ENCODE peak calls at places on chromosomes 11 and 22, in seven cellular contexts. I is A549, M is right lobe of liver, V is spleen, Y is sigmoid colon, F is testis, E is adrenal gland. O is an unnamed sample. For H3K9me3, the result is how much of the 10 kb centered on the place peaks cover.

GRCh38 chr22:29269230-29269604 is 1.1 kb downstream of the EWSR1 start:
- DNase-seq in I (no peak), M (no peak), V (no peak), Y (no peak), F (no peak), E (no peak), O (no peak)

GRCh38 chr22:33697640-33698039 is 222.6 kb downstream of the LARGE1 start:
- DNase-seq in I (no peak), M (no peak), V (no peak), Y (no peak), F (no peak), E (no peak), O (no peak)

GRCh38 chr11:5815534-5815933 is 6.8 kb downstream of the OR52N2 start:
- DNase-seq in I (no peak), M (no peak), V (no peak), Y (no peak), F (no peak), E (no peak), O (no peak)

GRCh38 chr11:69204246-69205124 is 48.8 kb downstream of the SMIM38 start:
- DNase-seq in I (no peak), M (no peak), V (peak), Y (no peak), F (no peak), E (no peak), O (no peak)

GRCh38 chr11:75582935-75583709 is 21.1 kb downstream of the SERPINH1 start:
- DNase-seq in I (peak), M (peak), V (peak), Y (peak), F (peak), E (peak), O (no peak)

GRCh38 chr11:58801974-58802545 is 42.4 kb downstream of the GLYATL2 start:
- DNase-seq in I (no peak), M (no peak), V (no peak), Y (no peak), F (no peak), E (no peak), O (no peak)

GRCh38 chr11:118497831-118498230 is 29.4 kb upstream of the TTC36 start:
- DNase-seq in I (no peak), M (no peak), V (no peak), Y (no peak), F (no peak), E (no peak), O (no peak)

GRCh38 chr22:43273902-43274484 is 69.2 kb downstream of the SCUBE1 start:
- DNase-seq in I (peak), M (no peak), V (no peak), Y (no peak), F (peak), E (peak), O (no peak)

GRCh38 chr11:456533-456932 is 6.5 kb downstream of the PTDSS2 start:
- DNase-seq in I (no peak), M (no peak), V (peak), Y (no peak), F (no peak), E (no peak), O (no peak)

GRCh38 chr22:49815641-49816071 is 12.0 kb downstream of the BRD1 start:
- DNase-seq in I (no peak), M (no peak), V (no peak), Y (no peak), F (no peak), E (no peak), O (no peak)

GRCh38 chr22:42692239-42693054 is 28.2 kb downstream of the A4GALT start:
- DNase-seq in I (peak), M (no peak), V (peak), Y (no peak), F (no peak), E (no peak), O (no peak)

GRCh38 chr11:94585375-94585774 is 18.2 kb downstream of the PIWIL4 start:
- DNase-seq in I (no peak), M (no peak), V (no peak), Y (no peak), F (no peak), E (no peak), O (no peak)

GRCh38 chr11:1765871-1766718 is 2.4 kb upstream of the CTSD start:
- DNase-seq in I (no peak), M (no peak), V (peak), Y (peak), F (no peak), E (peak), O (no peak)

GRCh38 chr11:1763336-1763795 is 361 bp downstream of the CTSD start:
- DNase-seq in I (no peak), M (no peak), V (no peak), Y (no peak), F (no peak), E (peak), O (no peak)

GRCh38 chr11:1761857-1762536 is 1.7 kb downstream of the CTSD start:
- DNase-seq in I (no peak), M (peak), V (peak), Y (no peak), F (no peak), E (no peak), O (no peak)

GRCh38 chr11:1762537-1763302 is 1.0 kb downstream of the CTSD start:
- DNase-seq in I (peak), M (peak), V (peak), Y (no peak), F (peak), E (peak), O (no peak)

GRCh38 chr11:1763796-1764661 is at the start of gene CTSD:
- DNase-seq in I (peak), M (peak), V (peak), Y (peak), F (peak), E (peak), O (no peak)
- TF ChIP-seq POLR2A in I (peak), M (peak), V (no peak), Y (no peak), F (peak), E (no peak), O (no peak)

DNA sequence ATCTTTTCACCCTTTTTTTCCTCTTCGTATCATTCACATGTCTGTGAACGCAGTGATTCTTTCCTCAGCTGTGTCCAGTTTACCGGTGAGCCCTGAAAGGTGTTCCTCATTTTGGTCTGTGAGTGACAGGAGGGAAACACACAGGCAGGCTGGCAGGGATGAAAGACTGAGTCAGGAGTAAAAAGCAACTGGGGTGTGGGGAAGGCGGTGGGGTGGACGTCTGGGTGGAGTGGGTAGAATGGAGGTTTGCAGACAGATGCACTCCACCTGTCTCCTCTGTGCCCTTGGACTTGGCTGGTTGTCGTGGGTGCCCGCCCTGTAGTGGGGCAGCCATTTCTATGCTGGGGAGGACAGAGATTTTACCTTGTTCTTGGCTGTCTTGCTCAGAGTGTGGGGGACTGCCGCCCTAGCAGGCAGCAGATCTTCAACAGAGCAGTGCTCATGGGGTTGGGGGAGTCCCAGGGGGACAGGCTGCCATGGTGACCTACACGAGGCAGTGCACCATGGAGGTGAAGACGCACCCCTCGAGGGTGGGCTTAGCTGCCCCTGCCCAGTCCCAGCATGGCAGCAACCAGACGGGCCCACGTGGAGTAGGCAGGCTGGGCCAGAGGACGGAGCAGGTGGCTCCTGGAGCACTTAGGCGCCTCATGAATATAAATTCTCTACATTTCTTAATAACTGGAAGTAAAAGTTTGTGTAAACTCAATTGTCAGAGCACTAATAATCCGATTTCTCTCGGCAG is 603.7 kb downstream of the TBC1D22A start:
- DNase-seq in I (no peak), M (no peak), V (peak), Y (no peak), F (peak), E (no peak), O (no peak)
- H3K9me3 ChIP-seq in I (under half), M (under half), V (under half), Y (under half), F (under half), E (under half), O (under half)

GRCh38 chr11:29530961-29531360 is 485.9 kb downstream of the KCNA4 start:
- DNase-seq in I (no peak), M (no peak), V (no peak), Y (no peak), F (no peak), E (no peak), O (no peak)

GRCh38 chr11:29527391-29527936 is 489.4 kb downstream of the KCNA4 start:
- DNase-seq in I (peak), M (no peak), V (no peak), Y (no peak), F (no peak), E (peak), O (no peak)
- TF ChIP-seq CTCF in I (peak), M (peak), V (no peak), Y (no peak), F (peak), E (peak), O (no peak)

GRCh38 chr11:68122936-68123539 is 1.9 kb upstream of the CHKA start:
- DNase-seq in I (peak), M (peak), V (no peak), Y (no peak), F (no peak), E (peak), O (no peak)
- TF ChIP-seq POLR2A in I (no peak), M (peak), V (no peak), Y (no peak), F (no peak), E (no peak), O (no peak)

DNA sequence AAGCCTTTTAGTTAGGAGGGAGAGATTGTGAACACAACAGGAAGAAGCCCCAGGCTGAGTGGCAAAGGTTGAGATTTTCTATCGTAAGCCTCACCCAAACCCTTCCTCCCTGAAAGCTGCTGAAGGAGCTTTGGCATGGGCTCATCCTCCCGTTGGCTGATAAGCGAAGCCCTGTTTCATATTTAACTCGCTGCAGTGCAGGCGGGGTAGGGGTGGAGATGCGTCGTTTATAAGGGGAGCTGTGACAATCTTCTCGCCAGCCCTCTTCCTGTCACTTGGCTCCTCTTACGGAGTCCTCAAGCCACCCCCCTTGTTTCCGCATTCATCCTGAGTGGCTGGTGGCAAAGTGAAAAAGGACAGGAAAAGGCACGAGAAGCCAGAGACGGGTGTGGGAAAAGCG is 137.0 kb downstream of the OR4C45 start:
- DNase-seq in I (no peak), M (no peak), V (no peak), Y (no peak), F (no peak), E (no peak), O (no peak)
- H3K9me3 ChIP-seq in I (under half), M (under half), V (under half), Y (under half), F (under half), E (under half), O (under half)

GRCh38 chr11:68018730-68019190 is 8.6 kb downstream of the ALDH3B1 start:
- DNase-seq in I (no peak), M (no peak), V (no peak), Y (no peak), F (no peak), E (no peak), O (no peak)

GRCh38 chr11:68019486-68019885 is 9.4 kb downstream of the ALDH3B1 start:
- DNase-seq in I (no peak), M (no peak), V (no peak), Y (no peak), F (no peak), E (no peak), O (no peak)

GRCh38 chr11:68022531-68022930 is 8.0 kb upstream of the NDUFS8 start:
- DNase-seq in I (no peak), M (no peak), V (no peak), Y (no peak), F (no peak), E (no peak), O (no peak)

GRCh38 chr11:68020575-68020974 is 9.9 kb upstream of the NDUFS8 start:
- DNase-seq in I (peak), M (no peak), V (no peak), Y (no peak), F (no peak), E (peak), O (no peak)

DNA sequence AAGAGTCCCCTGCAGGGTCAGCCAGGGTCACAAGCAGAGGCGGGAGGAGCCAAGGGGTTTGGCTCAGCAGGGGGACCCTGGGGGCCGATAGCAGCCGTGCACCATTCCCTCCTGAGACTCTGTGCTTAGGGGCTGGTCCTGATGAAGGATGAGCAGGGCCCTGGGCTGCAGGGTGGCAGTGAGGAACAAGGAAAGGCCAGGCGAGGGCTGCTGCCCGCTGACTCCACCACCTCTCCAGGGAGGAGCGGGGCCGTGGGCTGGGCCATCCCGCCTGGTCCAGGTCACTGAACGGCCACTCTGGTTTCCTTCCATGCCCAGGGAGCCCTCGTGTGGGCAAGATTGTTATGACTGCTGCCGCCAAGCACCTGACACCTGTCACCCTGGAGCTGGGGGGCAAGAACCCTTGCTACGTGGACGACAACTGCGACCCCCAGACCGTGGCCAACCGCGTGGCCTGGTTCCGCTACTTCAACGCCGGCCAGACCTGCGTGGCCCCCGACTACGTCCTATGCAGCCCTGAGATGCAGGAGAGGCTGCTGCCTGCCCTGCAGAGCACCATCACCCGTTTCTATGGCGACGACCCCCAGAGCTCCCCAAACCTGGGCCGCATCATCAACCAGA is 9.2 kb upstream of the NDUFS8 start:
- DNase-seq in I (peak), M (peak), V (no peak), Y (no peak), F (no peak), E (peak), O (no peak)
- TF ChIP-seq CTCF in I (peak), M (peak), V (no peak), Y (no peak), F (peak), E (peak), O (no peak)

GRCh38 chr11:63672156-63672463 is 934 bp upstream of the ATL3 start:
- DNase-seq in I (no peak), M (no peak), V (no peak), Y (no peak), F (no peak), E (no peak), O (no peak)

GRCh38 chr11:63670077-63670737 is 969 bp downstream of the ATL3 start:
- DNase-seq in I (no peak), M (no peak), V (no peak), Y (no peak), F (no peak), E (no peak), O (no peak)

GRCh38 chr11:63670738-63671321 is 346 bp downstream of the ATL3 start:
- DNase-seq in I (peak), M (peak), V (peak), Y (peak), F (peak), E (peak), O (no peak)

GRCh38 chr11:63672934-63673539 is 1.9 kb upstream of the ATL3 start:
- DNase-seq in I (peak), M (no peak), V (no peak), Y (no peak), F (no peak), E (no peak), O (no peak)

DNA sequence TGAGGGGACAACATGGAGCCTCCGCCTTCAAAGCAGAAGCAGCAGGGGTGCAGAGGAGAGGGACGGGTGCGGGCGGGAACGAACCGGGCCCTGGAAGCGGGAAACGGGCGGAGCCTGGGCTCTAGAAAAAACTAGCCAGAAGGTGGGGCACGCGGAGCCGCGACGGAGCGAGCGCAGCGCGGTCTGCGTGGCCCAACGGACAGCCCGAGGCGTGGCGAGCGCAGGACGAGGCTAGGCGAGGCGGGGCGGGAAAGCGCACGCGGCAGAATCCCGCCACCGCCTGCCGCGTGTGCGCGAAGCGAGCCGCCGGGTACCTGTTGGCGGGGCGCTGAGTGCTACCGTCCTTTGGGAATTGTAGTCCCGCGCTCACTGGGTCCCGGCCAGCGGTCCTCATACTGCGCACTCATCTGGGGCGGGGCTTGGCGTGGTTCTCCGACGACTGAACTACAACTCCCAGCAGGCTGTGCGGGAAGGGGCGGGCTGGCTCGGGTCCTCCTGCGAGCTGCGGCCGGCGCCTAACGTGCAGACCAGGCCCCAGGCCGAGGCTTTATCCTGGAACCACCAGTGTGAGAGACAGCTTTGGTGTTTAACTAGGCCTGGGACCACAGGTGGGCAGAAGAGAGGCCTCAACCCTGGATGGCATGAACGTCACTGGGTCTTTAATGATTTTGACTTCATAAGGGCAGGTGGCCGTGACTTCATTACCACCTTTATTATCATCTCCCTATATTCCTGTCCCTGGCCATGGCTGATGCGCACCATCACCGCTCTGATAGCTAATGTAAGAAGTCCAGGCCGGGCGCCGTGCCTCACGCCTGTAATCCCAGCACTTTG is at the start of gene ATL3:
- DNase-seq in I (peak), M (peak), V (peak), Y (peak), F (peak), E (peak), O (peak)
- TF ChIP-seq POLR2A in I (peak), M (peak), V (no peak), Y (no peak), F (no peak), E (no peak), O (peak)

DNA sequence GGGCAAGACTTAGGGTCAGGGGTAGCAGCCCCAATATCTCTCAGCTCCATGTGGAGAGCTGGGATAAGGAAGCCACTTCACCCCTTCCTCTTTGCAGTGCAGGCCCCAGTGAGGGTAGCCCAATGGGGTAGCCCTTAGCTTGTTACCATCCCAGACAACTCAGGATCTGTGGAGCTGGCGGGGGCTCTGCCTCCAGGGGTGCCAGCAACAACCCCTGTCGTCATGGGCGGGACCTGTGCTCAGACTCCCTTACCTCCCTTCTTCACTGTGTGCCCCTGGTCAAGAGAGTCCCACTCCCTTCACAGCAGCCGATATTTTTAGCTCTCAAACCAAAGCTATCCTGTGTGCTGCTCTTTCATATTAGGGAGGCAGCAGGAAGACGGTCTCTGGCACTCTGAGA is 357.8 kb downstream of the SHANK2 start:
- DNase-seq in I (no peak), M (no peak), V (no peak), Y (no peak), F (no peak), E (no peak), O (no peak)
- H3K9me3 ChIP-seq in I (under half), M (under half), V (under half), Y (under half), F (under half), E (under half), O (under half)

GRCh38 chr11:123356539-123356938 is 73.5 kb upstream of the GRAMD1B start:
- DNase-seq in I (no peak), M (no peak), V (no peak), Y (no peak), F (no peak), E (no peak), O (no peak)

GRCh38 chr11:123354371-123354770 is 75.7 kb upstream of the GRAMD1B start:
- DNase-seq in I (no peak), M (no peak), V (no peak), Y (no peak), F (no peak), E (no peak), O (no peak)

GRCh38 chr11:123360267-123360936 is 69.7 kb upstream of the GRAMD1B start:
- DNase-seq in I (no peak), M (no peak), V (no peak), Y (no peak), F (no peak), E (no peak), O (no peak)

GRCh38 chr11:123357353-123357989 is 72.6 kb upstream of the GRAMD1B start:
- DNase-seq in I (no peak), M (no peak), V (no peak), Y (no peak), F (no peak), E (no peak), O (no peak)

GRCh38 chr11:123357990-123358827 is 71.9 kb upstream of the GRAMD1B start:
- DNase-seq in I (peak), M (peak), V (peak), Y (no peak), F (peak), E (peak), O (no peak)
- TF ChIP-seq CTCF in I (no peak), M (no peak), V (no peak), Y (no peak), F (no peak), E (no peak), O (no peak)